ENCODE peak calls at places on chromosomes 3 and 15, in four cellular contexts. One of them, this sample, is unnamed.

GRCh38 chr3:177777699-177778098 is 580.4 kb upstream of the TBL1XR1 start:
- DNase-seq in bronchial epithelial cell: peak
- DNase-seq in B cell: no peak
- DNase-seq in spleen: peak
- DNase-seq in this sample: no peak

GRCh38 chr3:126541628-126542339 is 16.9 kb downstream of the C3orf22 start:
- DNase-seq in bronchial epithelial cell: no peak
- DNase-seq in B cell: peak
- DNase-seq in spleen: peak
- DNase-seq in this sample: no peak

GRCh38 chr3:149077638-149078037 is 8.7 kb downstream of the HLTF start:
- DNase-seq in bronchial epithelial cell: no peak
- DNase-seq in B cell: no peak
- DNase-seq in spleen: no peak
- DNase-seq in this sample: peak

GRCh38 chr3:8280161-8280560 is 221.5 kb upstream of the LMCD1 start:
- DNase-seq in bronchial epithelial cell: no peak
- DNase-seq in B cell: no peak
- DNase-seq in spleen: no peak
- DNase-seq in this sample: no peak

GRCh38 chr3:37729119-37729518 is 132.6 kb upstream of the CTDSPL start:
- DNase-seq in bronchial epithelial cell: peak
- DNase-seq in B cell: no peak
- DNase-seq in spleen: no peak
- DNase-seq in this sample: no peak

GRCh38 chr3:129618901-129619671 is 12.6 kb upstream of the PLXND1 start:
- DNase-seq in bronchial epithelial cell: no peak
- DNase-seq in B cell: no peak
- DNase-seq in spleen: peak
- DNase-seq in this sample: no peak

GRCh38 chr3:36777424-36778218 is 13.3 kb upstream of the DCLK3 start:
- DNase-seq in bronchial epithelial cell: no peak
- DNase-seq in B cell: no peak
- DNase-seq in spleen: no peak
- DNase-seq in this sample: no peak

GRCh38 chr3:141959531-141959920 is 83.1 kb downstream of the ATP1B3 start:
- DNase-seq in bronchial epithelial cell: no peak
- DNase-seq in B cell: no peak
- DNase-seq in spleen: no peak
- DNase-seq in this sample: no peak

GRCh38 chr3:77204788-77205187 is 164.9 kb downstream of the ROBO2 start:
- DNase-seq in bronchial epithelial cell: no peak
- DNase-seq in B cell: no peak
- DNase-seq in spleen: no peak
- DNase-seq in this sample: no peak

GRCh38 chr3:9347887-9348286 is 15.0 kb upstream of the THUMPD3 start:
- DNase-seq in bronchial epithelial cell: peak
- DNase-seq in B cell: no peak
- DNase-seq in spleen: no peak
- DNase-seq in this sample: peak

GRCh38 chr15:50979041-50979440 is 70.6 kb downstream of the AP4E1 start:
- DNase-seq in bronchial epithelial cell: no peak
- DNase-seq in B cell: no peak
- DNase-seq in spleen: no peak
- DNase-seq in this sample: peak

GRCh38 chr3:172174396-172175253 is 135.2 kb downstream of the FNDC3B start:
- DNase-seq in bronchial epithelial cell: no peak
- DNase-seq in B cell: no peak
- DNase-seq in spleen: no peak
- DNase-seq in this sample: no peak

GRCh38 chr3:159600291-159600690 is 388.3 kb upstream of the IL12A start:
- DNase-seq in bronchial epithelial cell: no peak
- DNase-seq in B cell: no peak
- DNase-seq in spleen: no peak
- DNase-seq in this sample: no peak

GRCh38 chr3:152346740-152347139 is 78.0 kb downstream of the MBNL1 start:
- DNase-seq in bronchial epithelial cell: no peak
- DNase-seq in B cell: no peak
- DNase-seq in spleen: no peak
- DNase-seq in this sample: no peak

GRCh38 chr3:69999191-70000027 is at the start of gene SAMMSON:
- DNase-seq in bronchial epithelial cell: peak
- DNase-seq in B cell: no peak
- DNase-seq in spleen: no peak
- DNase-seq in this sample: peak

GRCh38 chr15:34185666-34186065 is 24.2 kb downstream of the KATNBL1 start:
- DNase-seq in bronchial epithelial cell: no peak
- DNase-seq in B cell: no peak
- DNase-seq in spleen: no peak
- DNase-seq in this sample: no peak

GRCh38 chr3:150144309-150144708 is 173.6 kb upstream of the PFN2 start:
- DNase-seq in bronchial epithelial cell: no peak
- DNase-seq in B cell: no peak
- DNase-seq in spleen: no peak
- DNase-seq in this sample: no peak

GRCh38 chr3:118101891-118102290 is 932.8 kb downstream of the IGSF11 start:
- DNase-seq in bronchial epithelial cell: peak
- DNase-seq in B cell: no peak
- DNase-seq in spleen: no peak
- DNase-seq in this sample: no peak

GRCh38 chr3:139113231-139113749 is 68.6 kb upstream of the PRR23C start:
- DNase-seq in bronchial epithelial cell: no peak
- DNase-seq in B cell: no peak
- DNase-seq in spleen: no peak
- DNase-seq in this sample: no peak

GRCh38 chr3:182740710-182741109 is 52.6 kb upstream of the ATP11B start:
- DNase-seq in bronchial epithelial cell: peak
- DNase-seq in B cell: no peak
- DNase-seq in spleen: no peak
- DNase-seq in this sample: no peak

GRCh38 chr3:183980408-183980807 is 37.3 kb downstream of the ABCC5 start:
- DNase-seq in bronchial epithelial cell: no peak
- DNase-seq in B cell: no peak
- DNase-seq in spleen: no peak
- DNase-seq in this sample: no peak

GRCh38 chr3:46546896-46547440 is 19.1 kb downstream of the LRRC2 start:
- DNase-seq in bronchial epithelial cell: no peak
- DNase-seq in B cell: no peak
- DNase-seq in spleen: no peak
- DNase-seq in this sample: no peak

GRCh38 chr15:64187396-64188191 is 24.8 kb upstream of the PPIB start:
- DNase-seq in bronchial epithelial cell: peak
- DNase-seq in B cell: no peak
- DNase-seq in spleen: no peak
- DNase-seq in this sample: no peak

GRCh38 chr3:124907957-124908356 is 20.8 kb upstream of the ITGB5 start:
- DNase-seq in bronchial epithelial cell: no peak
- DNase-seq in B cell: no peak
- DNase-seq in spleen: no peak
- DNase-seq in this sample: no peak

GRCh38 chr3:187041362-187042061 is 97.8 kb downstream of the RPL39L start:
- DNase-seq in bronchial epithelial cell: peak
- DNase-seq in B cell: no peak
- DNase-seq in spleen: no peak
- DNase-seq in this sample: no peak

GRCh38 chr3:195549931-195550519 is 6.9 kb upstream of the PPP1R2 start:
- DNase-seq in bronchial epithelial cell: no peak
- DNase-seq in B cell: peak
- DNase-seq in spleen: peak
- DNase-seq in this sample: no peak

GRCh38 chr15:89593018-89593417 is 17.7 kb downstream of the TICRR start:
- DNase-seq in bronchial epithelial cell: no peak
- DNase-seq in B cell: no peak
- DNase-seq in spleen: no peak
- DNase-seq in this sample: no peak

GRCh38 chr3:178900244-178900643 is 171.4 kb downstream of the ZMAT3 start:
- DNase-seq in bronchial epithelial cell: peak
- DNase-seq in B cell: no peak
- DNase-seq in spleen: no peak
- DNase-seq in this sample: no peak

GRCh38 chr3:64815195-64815627 is 127.4 kb upstream of the ADAMTS9 start:
- DNase-seq in bronchial epithelial cell: no peak
- DNase-seq in B cell: no peak
- DNase-seq in spleen: no peak
- DNase-seq in this sample: peak

GRCh38 chr3:180804871-180805430 is 107.5 kb upstream of the FXR1 start:
- DNase-seq in bronchial epithelial cell: peak
- DNase-seq in B cell: no peak
- DNase-seq in spleen: no peak
- DNase-seq in this sample: no peak

GRCh38 chr3:20683912-20684311 is 497.9 kb upstream of the SGO1 start:
- DNase-seq in bronchial epithelial cell: no peak
- DNase-seq in B cell: no peak
- DNase-seq in spleen: no peak
- DNase-seq in this sample: peak

GRCh38 chr3:126494831-126495230 is 19.1 kb upstream of the ZXDC start:
- DNase-seq in bronchial epithelial cell: no peak
- DNase-seq in B cell: no peak
- DNase-seq in spleen: peak
- DNase-seq in this sample: no peak

DNA sequence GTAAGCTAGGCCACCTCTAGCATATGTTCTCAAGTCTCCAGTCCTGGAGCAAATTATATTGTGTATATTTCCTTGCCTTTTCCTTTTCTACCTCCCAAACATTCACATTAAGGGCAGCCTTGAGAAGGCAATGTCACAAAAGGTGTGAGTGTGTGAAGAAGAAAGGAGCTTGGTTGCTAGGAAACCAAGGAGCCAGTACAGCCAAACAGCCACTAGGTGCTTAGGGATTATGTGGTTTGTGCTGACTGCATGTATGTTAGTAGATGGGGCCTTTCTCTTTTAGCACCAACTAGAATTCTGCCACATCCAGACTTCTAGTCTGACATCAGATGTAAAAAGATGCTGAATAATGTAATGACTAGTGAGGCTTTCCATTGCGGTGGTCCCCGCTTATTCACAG is 118.8 kb upstream of the DAZL start:
- DNase-seq in bronchial epithelial cell: peak
- DNase-seq in B cell: no peak
- DNase-seq in spleen: no peak
- DNase-seq in this sample: no peak
- TF ChIP-seq CTCF in bronchial epithelial cell: peak
- TF ChIP-seq CTCF in B cell: no peak
- TF ChIP-seq CTCF in spleen: no peak
- TF ChIP-seq CTCF in this sample: peak

DNA sequence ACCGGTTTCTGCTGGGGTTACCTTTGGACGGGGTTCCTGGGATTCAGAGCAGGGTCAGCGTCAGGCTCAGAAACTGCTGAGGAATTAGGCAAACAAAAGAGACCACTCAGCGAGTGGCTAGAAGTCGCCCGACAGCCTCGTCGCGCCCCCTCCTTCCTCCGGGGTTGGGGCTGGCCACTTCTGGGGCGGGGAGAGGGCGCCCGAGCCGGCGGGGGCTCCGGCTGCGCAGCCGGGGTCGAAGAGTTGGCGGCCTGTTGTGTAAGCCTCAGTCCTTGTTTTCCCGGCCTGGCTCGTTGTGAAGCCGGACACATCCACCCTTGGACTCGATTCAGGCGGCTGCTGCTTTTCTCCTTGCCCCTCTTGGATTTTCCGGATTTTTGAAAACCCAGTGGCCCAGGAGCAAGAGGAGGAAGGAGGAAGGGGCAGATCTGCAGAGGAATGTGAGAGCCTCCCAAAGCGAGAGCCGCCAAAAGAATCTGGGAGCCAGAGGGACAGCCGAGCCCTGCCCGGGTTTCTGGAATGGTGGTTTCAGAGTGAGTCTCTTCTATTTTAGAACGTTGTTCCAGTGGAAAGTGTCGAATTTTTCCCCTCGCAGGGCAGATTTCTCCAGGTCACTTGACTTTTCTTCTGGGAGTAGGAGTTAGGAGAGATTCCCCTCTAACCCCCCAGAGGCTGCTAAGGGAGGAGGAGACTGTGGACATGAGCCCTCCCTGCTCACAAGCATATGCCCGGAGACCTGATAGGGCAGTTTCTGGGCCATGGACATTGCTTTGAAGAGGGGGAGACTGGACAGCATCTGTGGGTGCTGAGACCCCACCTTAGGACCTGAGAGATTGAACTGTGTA is 666 bp downstream of the SNX33 start:
- DNase-seq in bronchial epithelial cell: no peak
- DNase-seq in B cell: peak
- DNase-seq in spleen: no peak
- DNase-seq in this sample: no peak
- TF ChIP-seq CTCF in bronchial epithelial cell: no peak
- TF ChIP-seq CTCF in B cell: no peak
- TF ChIP-seq CTCF in spleen: no peak
- TF ChIP-seq CTCF in this sample: no peak

GRCh38 chr3:105375750-105376511 is 9.2 kb downstream of the ALCAM start:
- DNase-seq in bronchial epithelial cell: no peak
- DNase-seq in B cell: no peak
- DNase-seq in spleen: no peak
- DNase-seq in this sample: no peak

GRCh38 chr3:105373383-105373782 is 6.7 kb downstream of the ALCAM start:
- DNase-seq in bronchial epithelial cell: peak
- DNase-seq in B cell: no peak
- DNase-seq in spleen: no peak
- DNase-seq in this sample: no peak

GRCh38 chr3:105377716-105378115 is 11.0 kb downstream of the ALCAM start:
- DNase-seq in bronchial epithelial cell: no peak
- DNase-seq in B cell: no peak
- DNase-seq in spleen: no peak
- DNase-seq in this sample: no peak
- TF ChIP-seq CTCF in bronchial epithelial cell: no peak
- TF ChIP-seq CTCF in B cell: no peak
- TF ChIP-seq CTCF in spleen: no peak
- TF ChIP-seq CTCF in this sample: no peak

GRCh38 chr15:45112592-45113379 is 1.2 kb downstream of the DUOX2 start:
- DNase-seq in bronchial epithelial cell: no peak
- DNase-seq in B cell: peak
- DNase-seq in spleen: no peak
- DNase-seq in this sample: no peak

GRCh38 chr15:45114076-45114750 is at the start of the genes DUOX2 and DUOXA2:
- DNase-seq in bronchial epithelial cell: no peak
- DNase-seq in B cell: peak
- DNase-seq in spleen: no peak
- DNase-seq in this sample: no peak

GRCh38 chr15:45112143-45112591 is 1.8 kb downstream of the DUOX2 start:
- DNase-seq in bronchial epithelial cell: no peak
- DNase-seq in B cell: peak
- DNase-seq in spleen: no peak
- DNase-seq in this sample: no peak

GRCh38 chr15:45114751-45115085 is 592 bp downstream of the DUOXA2 start:
- DNase-seq in bronchial epithelial cell: no peak
- DNase-seq in B cell: no peak
- DNase-seq in spleen: no peak
- DNase-seq in this sample: no peak

GRCh38 chr15:45113380-45113990 is 487 bp downstream of the DUOX2 start:
- DNase-seq in bronchial epithelial cell: no peak
- DNase-seq in B cell: peak
- DNase-seq in spleen: no peak
- DNase-seq in this sample: no peak
- TF ChIP-seq CTCF in bronchial epithelial cell: no peak
- TF ChIP-seq CTCF in B cell: no peak
- TF ChIP-seq CTCF in spleen: no peak
- TF ChIP-seq CTCF in this sample: no peak